ENCODE peak calls at places on chromosome 4, in ten cellular contexts. One of them, this sample, is unnamed.

GRCh38 chr4:77931452-77932135 is 69.0 kb downstream of the MRPL1 start:
- DNase-seq in AG09319: no peak
- DNase-seq in pancreas: no peak
- DNase-seq in esophagus squamous epithelium: no peak
- DNase-seq in OCI-LY7: no peak
- DNase-seq in fibroblast of mammary gland: peak
- DNase-seq in natural killer cell: no peak
- DNase-seq in fibroblast of pulmonary artery: peak
- DNase-seq in left ventricle myocardium inferior: no peak
- DNase-seq in heart right ventricle: no peak
- DNase-seq in this sample: no peak

GRCh38 chr4:6236816-6237390 is 32.7 kb upstream of the WFS1 start:
- DNase-seq in AG09319: no peak
- DNase-seq in esophagus squamous epithelium: no peak
- DNase-seq in left ventricle myocardium inferior: no peak
- DNase-seq in OCI-LY7: no peak
- DNase-seq in fibroblast of pulmonary artery: no peak
- DNase-seq in pancreas: no peak
- DNase-seq in natural killer cell: no peak
- DNase-seq in fibroblast of mammary gland: no peak
- DNase-seq in heart right ventricle: no peak
- DNase-seq in this sample: peak

GRCh38 chr4:151582098-151582497 is 173.1 kb downstream of the FHIP1A start:
- DNase-seq in esophagus squamous epithelium: no peak
- DNase-seq in fibroblast of pulmonary artery: no peak
- DNase-seq in natural killer cell: no peak
- DNase-seq in AG09319: no peak
- DNase-seq in fibroblast of mammary gland: no peak
- DNase-seq in OCI-LY7: no peak
- DNase-seq in heart right ventricle: no peak
- DNase-seq in pancreas: no peak
- DNase-seq in left ventricle myocardium inferior: no peak
- DNase-seq in this sample: no peak

GRCh38 chr4:48688953-48689352 is 91.1 kb downstream of the FRYL start:
- DNase-seq in OCI-LY7: no peak
- DNase-seq in AG09319: no peak
- DNase-seq in esophagus squamous epithelium: no peak
- DNase-seq in pancreas: no peak
- DNase-seq in fibroblast of pulmonary artery: no peak
- DNase-seq in left ventricle myocardium inferior: no peak
- DNase-seq in natural killer cell: no peak
- DNase-seq in fibroblast of mammary gland: no peak
- DNase-seq in heart right ventricle: no peak
- DNase-seq in this sample: no peak

GRCh38 chr4:8544741-8545438 is 35.3 kb upstream of the GPR78 start:
- DNase-seq in left ventricle myocardium inferior: no peak
- DNase-seq in AG09319: no peak
- DNase-seq in fibroblast of mammary gland: peak
- DNase-seq in OCI-LY7: no peak
- DNase-seq in natural killer cell: no peak
- DNase-seq in pancreas: no peak
- DNase-seq in esophagus squamous epithelium: no peak
- DNase-seq in fibroblast of pulmonary artery: peak
- DNase-seq in heart right ventricle: no peak
- DNase-seq in this sample: no peak

GRCh38 chr4:7434141-7434765 is 477 bp downstream of the PSAPL1 start:
- DNase-seq in natural killer cell: no peak
- DNase-seq in OCI-LY7: no peak
- DNase-seq in fibroblast of pulmonary artery: no peak
- DNase-seq in heart right ventricle: no peak
- DNase-seq in left ventricle myocardium inferior: no peak
- DNase-seq in fibroblast of mammary gland: no peak
- DNase-seq in esophagus squamous epithelium: no peak
- DNase-seq in AG09319: no peak
- DNase-seq in pancreas: no peak
- DNase-seq in this sample: peak

GRCh38 chr4:7447236-7447635 is 12.5 kb upstream of the PSAPL1 start:
- DNase-seq in esophagus squamous epithelium: no peak
- DNase-seq in OCI-LY7: no peak
- DNase-seq in natural killer cell: no peak
- DNase-seq in pancreas: no peak
- DNase-seq in fibroblast of pulmonary artery: no peak
- DNase-seq in AG09319: no peak
- DNase-seq in heart right ventricle: no peak
- DNase-seq in fibroblast of mammary gland: no peak
- DNase-seq in left ventricle myocardium inferior: no peak
- DNase-seq in this sample: no peak

GRCh38 chr4:150181536-150181935 is 103.3 kb downstream of the DCLK2 start:
- DNase-seq in fibroblast of mammary gland: peak
- DNase-seq in OCI-LY7: no peak
- DNase-seq in pancreas: no peak
- DNase-seq in AG09319: no peak
- DNase-seq in natural killer cell: no peak
- DNase-seq in left ventricle myocardium inferior: no peak
- DNase-seq in fibroblast of pulmonary artery: peak
- DNase-seq in esophagus squamous epithelium: no peak
- DNase-seq in heart right ventricle: no peak
- DNase-seq in this sample: no peak

GRCh38 chr4:7956306-7957112 is 16.8 kb upstream of the AFAP1 start:
- DNase-seq in fibroblast of pulmonary artery: peak
- DNase-seq in OCI-LY7: no peak
- DNase-seq in pancreas: no peak
- DNase-seq in left ventricle myocardium inferior: no peak
- DNase-seq in fibroblast of mammary gland: peak
- DNase-seq in esophagus squamous epithelium: no peak
- DNase-seq in AG09319: no peak
- DNase-seq in natural killer cell: no peak
- DNase-seq in heart right ventricle: no peak
- DNase-seq in this sample: no peak

GRCh38 chr4:40629401-40630334 is at the start of gene RBM47:
- DNase-seq in esophagus squamous epithelium: no peak
- DNase-seq in fibroblast of mammary gland: peak
- DNase-seq in natural killer cell: no peak
- DNase-seq in pancreas: peak
- DNase-seq in left ventricle myocardium inferior: peak
- DNase-seq in OCI-LY7: peak
- DNase-seq in AG09319: peak
- DNase-seq in heart right ventricle: peak
- DNase-seq in fibroblast of pulmonary artery: peak
- DNase-seq in this sample: peak

GRCh38 chr4:139175647-139176298 is 1.2 kb downstream of the ELF2 start:
- DNase-seq in AG09319: no peak
- DNase-seq in heart right ventricle: no peak
- DNase-seq in fibroblast of pulmonary artery: peak
- DNase-seq in esophagus squamous epithelium: no peak
- DNase-seq in pancreas: no peak
- DNase-seq in natural killer cell: no peak
- DNase-seq in fibroblast of mammary gland: no peak
- DNase-seq in left ventricle myocardium inferior: no peak
- DNase-seq in OCI-LY7: no peak
- DNase-seq in this sample: no peak

GRCh38 chr4:55906323-55906722 is 42.4 kb upstream of the CEP135 start:
- DNase-seq in fibroblast of mammary gland: no peak
- DNase-seq in heart right ventricle: no peak
- DNase-seq in AG09319: no peak
- DNase-seq in fibroblast of pulmonary artery: no peak
- DNase-seq in left ventricle myocardium inferior: no peak
- DNase-seq in esophagus squamous epithelium: no peak
- DNase-seq in pancreas: no peak
- DNase-seq in natural killer cell: no peak
- DNase-seq in OCI-LY7: no peak
- DNase-seq in this sample: no peak

DNA sequence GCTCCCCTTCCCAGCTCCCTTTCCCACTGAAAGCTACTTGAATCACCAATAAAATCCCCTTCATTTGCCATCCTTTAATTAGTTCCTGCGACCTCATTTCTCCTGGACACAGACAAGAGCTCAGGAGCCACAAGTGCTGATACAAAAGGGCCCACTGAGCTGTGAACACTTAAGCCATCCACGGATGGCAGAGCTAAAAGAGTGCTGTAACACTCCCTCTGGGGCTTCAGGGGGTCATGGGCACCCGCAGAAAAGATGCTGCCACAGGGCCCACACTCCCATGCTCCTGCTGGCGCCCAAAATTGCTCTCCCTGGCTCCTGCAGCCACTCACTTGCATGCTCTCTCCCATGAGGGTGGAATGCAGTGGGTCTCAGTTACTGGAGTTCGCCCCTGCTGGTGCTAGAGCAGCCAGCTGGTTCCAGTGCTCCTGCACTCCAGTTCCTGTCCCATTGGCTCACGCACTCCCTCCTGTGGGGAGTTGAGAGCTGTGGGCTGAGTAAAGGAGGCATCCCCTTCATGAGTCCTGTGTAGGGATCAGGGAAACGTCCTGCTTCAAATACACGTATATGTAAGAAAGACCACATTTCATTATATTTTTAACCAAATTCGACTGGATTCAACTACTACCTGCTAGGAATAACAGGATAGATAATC is 1291.0 kb downstream of the ARAP2 start:
- DNase-seq in OCI-LY7: no peak
- DNase-seq in fibroblast of mammary gland: no peak
- DNase-seq in heart right ventricle: no peak
- DNase-seq in AG09319: no peak
- DNase-seq in left ventricle myocardium inferior: no peak
- DNase-seq in pancreas: no peak
- DNase-seq in esophagus squamous epithelium: no peak
- DNase-seq in fibroblast of pulmonary artery: no peak
- DNase-seq in natural killer cell: no peak
- DNase-seq in this sample: no peak
- TF ChIP-seq CTCF in OCI-LY7: no peak
- TF ChIP-seq CTCF in fibroblast of mammary gland: no peak
- TF ChIP-seq CTCF in heart right ventricle: no peak
- TF ChIP-seq CTCF in AG09319: no peak
- TF ChIP-seq CTCF in left ventricle myocardium inferior: no peak
- TF ChIP-seq CTCF in pancreas: no peak
- TF ChIP-seq CTCF in esophagus squamous epithelium: no peak
- TF ChIP-seq CTCF in fibroblast of pulmonary artery: no peak
- TF ChIP-seq CTCF in natural killer cell: no peak
- TF ChIP-seq CTCF in this sample: no peak

GRCh38 chr4:169810325-169811323 is 52.9 kb upstream of the HPF1 start:
- DNase-seq in AG09319: peak
- DNase-seq in natural killer cell: no peak
- DNase-seq in OCI-LY7: peak
- DNase-seq in fibroblast of pulmonary artery: peak
- DNase-seq in esophagus squamous epithelium: no peak
- DNase-seq in heart right ventricle: no peak
- DNase-seq in left ventricle myocardium inferior: no peak
- DNase-seq in pancreas: no peak
- DNase-seq in fibroblast of mammary gland: peak
- DNase-seq in this sample: no peak
- TF ChIP-seq CTCF in AG09319: peak
- TF ChIP-seq CTCF in natural killer cell: peak
- TF ChIP-seq CTCF in OCI-LY7: peak
- TF ChIP-seq CTCF in fibroblast of pulmonary artery: peak
- TF ChIP-seq CTCF in esophagus squamous epithelium: peak
- TF ChIP-seq CTCF in heart right ventricle: peak
- TF ChIP-seq CTCF in left ventricle myocardium inferior: peak
- TF ChIP-seq CTCF in pancreas: peak
- TF ChIP-seq CTCF in fibroblast of mammary gland: peak
- TF ChIP-seq CTCF in this sample: peak

DNA sequence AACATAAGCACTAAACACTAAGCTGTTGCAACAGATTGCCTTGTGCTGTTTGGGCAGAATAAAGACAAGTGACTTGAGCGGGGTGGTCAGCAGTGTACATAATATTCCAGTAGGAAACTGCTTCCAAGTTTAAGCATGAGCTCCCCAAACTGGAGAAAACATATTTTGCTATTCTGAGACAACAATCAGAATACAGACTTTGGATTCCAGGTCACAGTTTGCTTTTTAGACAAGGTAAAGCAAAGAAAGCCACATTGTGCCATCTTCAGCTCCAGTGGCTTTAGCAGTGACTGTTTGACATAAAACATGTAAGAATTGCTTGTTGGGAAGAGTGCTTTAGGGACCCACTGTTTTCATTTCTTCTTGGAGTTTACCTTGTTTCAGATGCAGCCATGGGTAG is 136.0 kb downstream of the FNIP2 start:
- DNase-seq in left ventricle myocardium inferior: no peak
- DNase-seq in esophagus squamous epithelium: no peak
- DNase-seq in pancreas: no peak
- DNase-seq in AG09319: no peak
- DNase-seq in fibroblast of pulmonary artery: no peak
- DNase-seq in natural killer cell: no peak
- DNase-seq in fibroblast of mammary gland: no peak
- DNase-seq in OCI-LY7: no peak
- DNase-seq in heart right ventricle: no peak
- DNase-seq in this sample: no peak
- TF ChIP-seq CTCF in left ventricle myocardium inferior: no peak
- TF ChIP-seq CTCF in esophagus squamous epithelium: no peak
- TF ChIP-seq CTCF in pancreas: no peak
- TF ChIP-seq CTCF in AG09319: no peak
- TF ChIP-seq CTCF in fibroblast of pulmonary artery: no peak
- TF ChIP-seq CTCF in natural killer cell: no peak
- TF ChIP-seq CTCF in fibroblast of mammary gland: no peak
- TF ChIP-seq CTCF in OCI-LY7: no peak
- TF ChIP-seq CTCF in heart right ventricle: no peak
- TF ChIP-seq CTCF in this sample: no peak

DNA sequence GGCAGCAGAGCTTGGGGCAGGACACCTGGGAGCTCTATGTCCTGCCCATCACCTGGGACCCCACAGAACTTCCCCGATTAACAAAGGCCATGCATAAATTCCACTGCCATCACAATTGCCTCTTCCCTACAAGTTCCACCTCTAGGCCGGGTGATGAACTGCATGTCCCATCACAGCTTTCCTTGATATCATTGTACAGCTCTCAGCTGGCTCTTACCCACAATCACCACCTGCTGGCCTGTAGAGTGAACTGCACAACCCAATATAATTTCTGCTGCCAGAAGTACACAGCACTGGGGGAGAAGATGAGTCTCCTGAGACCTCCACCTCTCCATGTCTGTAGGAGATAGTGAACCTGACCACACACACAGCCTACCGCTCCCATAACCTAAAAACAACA is 285.0 kb upstream of the AADAT start:
- DNase-seq in pancreas: no peak
- DNase-seq in AG09319: no peak
- DNase-seq in fibroblast of mammary gland: peak
- DNase-seq in heart right ventricle: no peak
- DNase-seq in OCI-LY7: peak
- DNase-seq in left ventricle myocardium inferior: no peak
- DNase-seq in esophagus squamous epithelium: no peak
- DNase-seq in natural killer cell: no peak
- DNase-seq in fibroblast of pulmonary artery: peak
- DNase-seq in this sample: no peak
- TF ChIP-seq CTCF in pancreas: no peak
- TF ChIP-seq CTCF in AG09319: no peak
- TF ChIP-seq CTCF in fibroblast of mammary gland: peak
- TF ChIP-seq CTCF in heart right ventricle: no peak
- TF ChIP-seq CTCF in OCI-LY7: peak
- TF ChIP-seq CTCF in left ventricle myocardium inferior: peak
- TF ChIP-seq CTCF in esophagus squamous epithelium: peak
- TF ChIP-seq CTCF in natural killer cell: peak
- TF ChIP-seq CTCF in fibroblast of pulmonary artery: peak
- TF ChIP-seq CTCF in this sample: peak